ENCODE peak calls at places on chromosomes 16 and 17, in ten cellular contexts. K is AG09319; S is choroid plexus epithelial cell; W is IMR-90; F is activated CD4-positive, alpha-beta T cell treated with anti-CD3 and anti-CD28 coated beads, Interleukin-2, amount 50 U/mL, for 1 hour; D is skeletal muscle cell; U is left cardiac atrium; Z is activated T-cell treated with anti-CD3 and anti-CD28 coated beads, Interleukin-2, amount 50 U/mL, for 24 hours; B is stimulated activated CD8-positive, alpha-beta memory T cell treated with anti-CD3 and anti-CD28 coated beads, Interleukin-7, amount 100 ng/mL, for 48 hours; V is CD4-positive, CD25-positive, alpha-beta regulatory T cell. E is an unnamed sample.

GRCh38 chr16:62041401-62041800 is 5.2 kb upstream of the CDH8 start:
- DNase-seq in Z (no peak), V (no peak), D (no peak), S (peak), F (no peak), U (no peak), B (no peak), W (no peak), K (no peak), E (no peak)

GRCh38 chr17:40025991-40026815 is 11.0 kb downstream of the CSF3 start:
- DNase-seq in S (peak), K (no peak), W (no peak), U (no peak), B (no peak), F (peak), Z (peak), D (no peak), V (peak), E (no peak)

GRCh38 chr16:1923299-1924034 is 5.3 kb upstream of the HS3ST6 start:
- DNase-seq in B (no peak), Z (peak), F (no peak), U (peak), D (no peak), S (peak), W (no peak), K (peak), V (no peak), E (no peak)

GRCh38 chr17:17847726-17848125 is 10.9 kb upstream of the SREBF1 start:
- DNase-seq in B (no peak), F (no peak), K (no peak), S (no peak), Z (no peak), W (no peak), D (no peak), U (no peak), V (no peak), E (no peak)

GRCh38 chr17:47837401-47838039 is 3.6 kb downstream of the SCRN2 start:
- DNase-seq in V (no peak), D (no peak), W (peak), B (no peak), U (no peak), Z (no peak), S (peak), F (no peak), K (no peak), E (no peak)

GRCh38 chr17:75525806-75526554 is 483 bp downstream of the LLGL2 start:
- DNase-seq in F (no peak), V (peak), Z (no peak), B (no peak), S (no peak), W (no peak), U (no peak), K (no peak), D (no peak), E (no peak)

GRCh38 chr16:11312718-11313492 is 31.8 kb upstream of the PRM1 start:
- DNase-seq in U (no peak), V (peak), B (no peak), D (no peak), K (peak), F (no peak), Z (no peak), W (peak), S (peak), E (peak)

GRCh38 chr17:77647531-77647930 is 311.0 kb upstream of the TNRC6C start:
- DNase-seq in B (no peak), F (no peak), W (no peak), K (no peak), Z (no peak), S (no peak), V (no peak), D (no peak), U (no peak), E (no peak)

GRCh38 chr17:32323784-32324590 is 18.0 kb downstream of the C17orf75 start:
- DNase-seq in V (peak), K (no peak), W (peak), B (no peak), F (peak), D (no peak), Z (peak), U (no peak), S (peak), E (peak)

GRCh38 chr17:81479175-81479574 is 33.4 kb downstream of the ACTG1 start:
- DNase-seq in D (no peak), U (no peak), S (no peak), Z (no peak), F (no peak), K (no peak), B (no peak), W (no peak), V (no peak), E (no peak)

GRCh38 chr16:1194665-1195392 is 30.2 kb downstream of the TPSG1 start:
- DNase-seq in K (no peak), S (no peak), U (no peak), D (no peak), Z (peak), W (no peak), B (no peak), V (no peak), F (peak), E (no peak)

GRCh38 chr16:67236551-67237395 is 9.8 kb downstream of the TMEM208 start:
- DNase-seq in V (peak), Z (peak), F (peak), W (peak), K (no peak), B (peak), D (no peak), S (peak), U (peak), E (peak)

GRCh38 chr16:85767569-85767968 is 16.7 kb upstream of the C16orf74 start:
- DNase-seq in D (peak), S (peak), U (no peak), B (no peak), K (no peak), Z (no peak), W (peak), V (no peak), F (no peak), E (no peak)

GRCh38 chr16:4463522-4464163 is 10.8 kb downstream of the NMRAL1 start:
- DNase-seq in S (no peak), B (no peak), W (no peak), Z (no peak), D (no peak), F (no peak), K (no peak), U (no peak), V (no peak), E (no peak)

GRCh38 chr16:86584726-86585721 is 6.7 kb downstream of the FOXL1 start:
- DNase-seq in K (no peak), D (no peak), B (no peak), S (peak), V (no peak), Z (no peak), F (no peak), W (no peak), U (no peak), E (no peak)

GRCh38 chr17:13421581-13421980 is 180.1 kb downstream of the HS3ST3A1 start:
- DNase-seq in K (no peak), F (no peak), S (no peak), W (no peak), D (peak), V (no peak), Z (no peak), B (no peak), U (no peak), E (no peak)

GRCh38 chr17:44353656-44354331 is 8.7 kb downstream of the GRN start:
- DNase-seq in U (no peak), V (peak), B (no peak), D (no peak), F (no peak), Z (peak), W (no peak), S (no peak), K (no peak), E (no peak)

GRCh38 chr17:57257213-57257873 is 1.0 kb downstream of the MSI2 start:
- DNase-seq in W (no peak), F (peak), K (no peak), D (no peak), S (no peak), U (no peak), V (peak), B (no peak), Z (no peak), E (no peak)

GRCh38 chr17:50033316-50033715 is 22.6 kb upstream of the ITGA3 start:
- DNase-seq in K (no peak), W (peak), F (no peak), S (peak), V (no peak), Z (no peak), D (no peak), B (no peak), U (no peak), E (no peak)